ENCODE peak calls at places on chromosomes 2 and 18, in six cellular contexts. O, M, W, F, B and A are unnamed samples.

GRCh38 chr2:214139630-214140284 is 271.1 kb upstream of the VWC2L start:
- DNase-seq in O (no peak), M (no peak), W (no peak), F (no peak), B (no peak), A (no peak)

GRCh38 chr2:8478133-8478793 is 203.6 kb upstream of the ID2 start:
- DNase-seq in O (no peak), M (no peak), W (no peak), F (no peak), B (no peak), A (no peak)

GRCh38 chr2:17539596-17539992 is 902 bp upstream of the VSNL1 start:
- DNase-seq in O (peak), M (peak), W (no peak), F (peak), B (no peak), A (no peak)

GRCh38 chr2:215772003-215772402 is 241.3 kb downstream of the MREG start:
- DNase-seq in O (peak), M (peak), W (no peak), F (no peak), B (no peak), A (peak)

GRCh38 chr2:239441724-239442123 is 40.9 kb upstream of the HDAC4 start:
- DNase-seq in O (no peak), M (no peak), W (no peak), F (no peak), B (peak), A (no peak)

GRCh38 chr2:11417946-11418585 is 47.9 kb downstream of the E2F6 start:
- DNase-seq in O (peak), M (peak), W (no peak), F (peak), B (peak), A (peak)

GRCh38 chr2:58614259-58614658 is 373.1 kb upstream of the FANCL start:
- DNase-seq in O (no peak), M (no peak), W (no peak), F (peak), B (no peak), A (no peak)

GRCh38 chr2:224126459-224126858 is 87.4 kb upstream of the SERPINE2 start:
- DNase-seq in O (no peak), M (peak), W (no peak), F (no peak), B (no peak), A (no peak)

GRCh38 chr18:71107220-71107619 is 818.4 kb downstream of the SOCS6 start:
- DNase-seq in O (no peak), M (no peak), W (no peak), F (no peak), B (no peak), A (no peak)

GRCh38 chr2:153068067-153068466 is 349.6 kb downstream of the ARL6IP6 start:
- DNase-seq in O (no peak), M (no peak), W (no peak), F (no peak), B (no peak), A (no peak)

GRCh38 chr2:188675391-188676011 is 298.7 kb upstream of the COL3A1 start:
- DNase-seq in O (peak), M (peak), W (no peak), F (peak), B (no peak), A (no peak)

GRCh38 chr2:68196120-68196716 is 38.5 kb downstream of the PNO1 start:
- DNase-seq in O (peak), M (peak), W (no peak), F (peak), B (peak), A (no peak)

GRCh38 chr2:239399404-239399999 is 1.3 kb downstream of the HDAC4 start:
- DNase-seq in O (no peak), M (peak), W (no peak), F (no peak), B (peak), A (no peak)

GRCh38 chr2:124585277-124585676 is 560.2 kb downstream of the CNTNAP5 start:
- DNase-seq in O (no peak), M (no peak), W (no peak), F (no peak), B (no peak), A (no peak)

GRCh38 chr2:11665510-11666362 is 4.3 kb downstream of the NTSR2 start:
- DNase-seq in O (no peak), M (no peak), W (no peak), F (no peak), B (no peak), A (no peak)

GRCh38 chr18:48622911-48623431 is 84.1 kb downstream of the CTIF start:
- DNase-seq in O (peak), M (peak), W (no peak), F (no peak), B (no peak), A (no peak)

GRCh38 chr2:208356846-208357574 is 49.6 kb upstream of the PTH2R start:
- DNase-seq in O (peak), M (no peak), W (no peak), F (peak), B (no peak), A (no peak)

GRCh38 chr2:115650827-115651226 is 1208.4 kb downstream of the DPP10 start:
- DNase-seq in O (peak), M (no peak), W (no peak), F (no peak), B (no peak), A (no peak)

GRCh38 chr2:24984912-24985311 is 13.2 kb upstream of the DNAJC27 start:
- DNase-seq in O (peak), M (peak), W (no peak), F (no peak), B (no peak), A (no peak)

GRCh38 chr2:128458438-128458837 is 139.8 kb upstream of the HS6ST1 start:
- DNase-seq in O (no peak), M (no peak), W (no peak), F (peak), B (no peak), A (no peak)

GRCh38 chr2:32780961-32781360 is 153.1 kb downstream of the TTC27 start:
- DNase-seq in O (no peak), M (no peak), W (no peak), F (peak), B (no peak), A (no peak)

GRCh38 chr2:1222062-1222461 is 191.2 kb upstream of the TPO start:
- DNase-seq in O (no peak), M (peak), W (no peak), F (no peak), B (no peak), A (no peak)

GRCh38 chr2:17550907-17551306 is 10.4 kb downstream of the VSNL1 start:
- DNase-seq in O (no peak), M (no peak), W (no peak), F (no peak), B (no peak), A (no peak)

GRCh38 chr2:146666336-146666735 is 1178.5 kb upstream of the ACVR2A start:
- DNase-seq in O (no peak), M (peak), W (no peak), F (no peak), B (no peak), A (no peak)

GRCh38 chr18:9782073-9782857 is 74.2 kb downstream of the RAB31 start:
- DNase-seq in O (no peak), M (peak), W (no peak), F (peak), B (no peak), A (no peak)

GRCh38 chr2:224008702-224009261 is 30.3 kb downstream of the SERPINE2 start:
- DNase-seq in O (peak), M (peak), W (no peak), F (no peak), B (no peak), A (no peak)

GRCh38 chr2:166972418-166972817 is 84.1 kb downstream of the XIRP2 start:
- DNase-seq in O (no peak), M (no peak), W (no peak), F (peak), B (no peak), A (no peak)

GRCh38 chr2:26195006-26195961 is 22.4 kb downstream of the GAREM2 start:
- DNase-seq in O (no peak), M (no peak), W (no peak), F (peak), B (no peak), A (no peak)

GRCh38 chr2:47041065-47041464 is 114.0 kb downstream of the STPG4 start:
- DNase-seq in O (no peak), M (no peak), W (no peak), F (no peak), B (no peak), A (no peak)

GRCh38 chr2:144703852-144704324 is 184.0 kb upstream of the ZEB2 start:
- DNase-seq in O (no peak), M (peak), W (no peak), F (peak), B (peak), A (peak)

GRCh38 chr2:220365023-220365422 is 737.6 kb downstream of the SLC4A3 start:
- DNase-seq in O (no peak), M (peak), W (no peak), F (no peak), B (no peak), A (no peak)

GRCh38 chr2:222888716-222889115 is 27.9 kb downstream of the ACSL3 start:
- DNase-seq in O (no peak), M (no peak), W (no peak), F (no peak), B (no peak), A (no peak)

DNA sequence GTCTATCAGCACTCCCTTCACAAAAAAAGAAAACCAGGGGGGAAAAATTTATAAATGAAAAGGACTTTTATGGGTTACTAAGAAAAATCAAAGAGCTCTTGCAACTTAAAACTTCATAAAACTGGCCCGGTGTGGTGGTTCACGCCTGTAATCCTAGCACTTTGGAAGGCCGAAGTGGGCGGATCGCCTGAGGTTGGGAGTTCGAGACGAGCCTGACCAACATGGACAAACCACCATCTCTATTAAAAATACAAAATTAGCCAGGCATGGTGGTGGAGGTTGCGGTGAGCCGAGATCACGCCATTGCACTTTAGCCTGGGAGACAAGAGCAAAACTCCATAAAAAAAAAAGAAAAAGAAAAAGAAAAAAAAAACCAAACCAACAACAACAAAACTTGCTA is 1.7 kb downstream of the DIPK1C start:
- DNase-seq in O (no peak), M (no peak), W (no peak), F (no peak), B (no peak), A (no peak)
- TF ChIP-seq EZH2 in O (no peak), M (no peak), W (no peak), F (no peak), B (no peak), A (no peak)

DNA sequence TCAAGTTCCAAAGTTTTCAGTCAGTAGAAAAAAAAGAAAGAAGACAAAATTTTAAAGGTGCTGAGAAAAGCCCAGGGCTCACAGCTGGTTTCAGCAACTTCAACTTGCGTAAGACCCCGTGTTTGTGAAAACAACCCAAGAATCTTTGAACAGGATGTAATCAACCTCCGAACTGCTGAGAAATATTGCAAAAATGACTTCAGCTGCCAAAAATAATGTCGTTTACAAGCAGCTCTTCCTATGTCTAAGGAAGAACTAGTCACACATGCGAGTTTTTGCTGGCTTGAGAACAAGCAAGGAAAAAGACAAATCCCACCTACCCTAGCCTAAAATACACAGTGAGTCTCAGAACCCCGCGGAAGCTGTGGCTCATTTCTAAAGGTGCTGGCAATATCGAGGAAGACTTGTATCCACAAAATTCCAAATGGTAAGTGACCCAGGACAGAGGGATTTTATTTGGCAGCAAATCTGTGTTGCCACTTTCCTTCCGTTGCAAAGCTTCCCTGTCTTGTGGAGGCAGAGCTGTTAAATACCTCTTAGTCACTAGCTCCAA is 59.8 kb upstream of the SLC8A1 start:
- DNase-seq in O (peak), M (peak), W (no peak), F (peak), B (no peak), A (no peak)
- TF ChIP-seq EZH2 in O (no peak), M (no peak), W (no peak), F (no peak), B (no peak), A (no peak)

GRCh38 chr18:79519751-79520472 is 124.2 kb downstream of the NFATC1 start:
- DNase-seq in O (peak), M (no peak), W (no peak), F (peak), B (no peak), A (peak)
- TF ChIP-seq EZH2 in O (no peak), M (no peak), W (no peak), F (no peak), B (no peak), A (no peak)

DNA sequence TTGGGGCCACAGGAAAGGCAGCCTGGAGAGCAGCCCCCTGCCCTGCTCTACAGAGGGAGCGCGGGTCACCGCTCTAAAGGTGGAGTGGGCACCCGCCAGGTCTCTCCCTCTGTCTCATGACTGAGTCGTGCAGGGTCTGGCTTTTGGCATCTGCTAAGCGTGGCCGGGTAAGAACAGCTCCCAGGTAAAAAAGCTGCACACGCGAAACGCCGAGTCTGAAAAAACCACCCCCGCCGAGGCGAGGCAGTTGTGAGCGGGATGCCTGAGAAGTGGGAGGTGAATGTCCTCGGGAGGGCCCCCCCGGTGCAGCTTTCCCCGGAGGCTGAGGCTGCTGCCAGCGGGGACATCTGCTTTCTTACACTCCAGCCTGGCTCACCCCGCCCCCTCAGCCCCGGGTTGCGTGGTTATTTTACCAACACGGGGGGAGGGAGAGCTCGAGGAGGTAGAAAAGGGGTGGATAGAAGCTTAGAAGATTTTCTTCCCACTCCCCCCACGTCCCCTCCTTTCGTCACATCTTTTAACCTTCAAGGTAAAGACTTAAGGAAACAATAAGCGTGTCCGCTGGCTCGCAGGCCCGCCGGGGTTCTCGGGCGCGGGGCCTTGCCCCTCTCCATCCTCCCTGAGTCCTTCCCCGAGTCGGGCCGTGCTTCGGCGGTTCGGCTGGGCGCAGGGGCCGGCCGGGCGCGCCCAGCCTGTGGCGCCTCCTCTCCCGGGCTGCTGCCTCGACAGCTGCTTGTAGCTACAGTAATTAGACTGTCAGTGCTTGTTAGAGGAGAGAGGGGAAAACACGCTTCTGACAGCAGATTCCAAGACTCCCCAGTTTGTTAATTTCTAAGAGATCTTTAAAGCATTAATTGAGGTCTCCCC is 70.6 kb upstream of the PSMD14 start:
- DNase-seq in O (peak), M (peak), W (no peak), F (peak), B (no peak), A (no peak)
- TF ChIP-seq EZH2 in O (peak), M (no peak), W (no peak), F (no peak), B (no peak), A (no peak)

DNA sequence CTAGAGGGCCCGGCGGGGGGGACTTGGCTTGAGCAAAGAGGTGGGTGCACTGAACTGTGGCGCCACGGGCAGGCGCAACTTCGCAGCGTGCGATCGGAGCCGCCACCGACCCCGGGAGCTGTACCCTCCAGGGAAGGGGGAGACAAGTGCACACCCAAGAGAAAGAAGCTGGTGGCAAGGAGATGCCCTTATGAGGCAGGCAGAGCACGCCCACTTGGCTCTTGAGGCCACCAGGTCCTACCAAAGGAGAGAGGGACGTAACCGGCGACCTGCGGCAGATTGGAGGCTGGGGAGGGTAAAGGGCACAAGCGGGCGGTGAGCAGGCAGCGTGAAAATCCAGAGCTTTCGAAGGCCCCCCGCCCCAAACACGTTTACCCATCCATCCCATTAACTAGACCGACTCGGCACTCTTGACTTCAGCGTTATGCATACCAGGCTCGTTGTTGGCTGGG is 967 bp downstream of the DLX2 start:
- DNase-seq in O (peak), M (peak), W (no peak), F (no peak), B (no peak), A (no peak)
- TF ChIP-seq EZH2 in O (no peak), M (no peak), W (peak), F (peak), B (no peak), A (no peak)

GRCh38 chr2:77397763-77398162 is 124.4 kb downstream of the LRRTM4 start:
- DNase-seq in O (no peak), M (no peak), W (no peak), F (no peak), B (no peak), A (no peak)
- TF ChIP-seq EZH2 in O (no peak), M (no peak), W (no peak), F (no peak), B (no peak), A (no peak)

GRCh38 chr2:176080540-176081355 is 3.0 kb downstream of the EVX2 start:
- DNase-seq in O (peak), M (peak), W (no peak), F (no peak), B (no peak), A (no peak)

GRCh38 chr2:176079285-176079830 is 4.4 kb downstream of the EVX2 start:
- DNase-seq in O (peak), M (no peak), W (no peak), F (no peak), B (no peak), A (peak)

GRCh38 chr2:176079851-176080539 is 3.8 kb downstream of the EVX2 start:
- DNase-seq in O (peak), M (peak), W (no peak), F (no peak), B (no peak), A (peak)

GRCh38 chr2:176076063-176076462 is 7.7 kb downstream of the EVX2 start:
- DNase-seq in O (no peak), M (no peak), W (no peak), F (no peak), B (no peak), A (no peak)

GRCh38 chr2:176078440-176079284 is 5.1 kb downstream of the EVX2 start:
- DNase-seq in O (no peak), M (no peak), W (no peak), F (no peak), B (no peak), A (no peak)
- TF ChIP-seq EZH2 in O (peak), M (no peak), W (no peak), F (peak), B (no peak), A (no peak)

GRCh38 chr2:104872034-104872865 is 18.3 kb downstream of the POU3F3 start:
- DNase-seq in O (peak), M (peak), W (no peak), F (no peak), B (peak), A (no peak)
- TF ChIP-seq EZH2 in O (peak), M (peak), W (no peak), F (peak), B (peak), A (no peak)

GRCh38 chr2:120346667-120347358 is 877 bp downstream of the INHBB start:
- DNase-seq in O (peak), M (peak), W (no peak), F (peak), B (no peak), A (no peak)

GRCh38 chr2:120348134-120349103 is 2.5 kb downstream of the INHBB start:
- DNase-seq in O (peak), M (no peak), W (no peak), F (no peak), B (no peak), A (no peak)

GRCh38 chr2:120349125-120349921 is 3.4 kb downstream of the INHBB start:
- DNase-seq in O (peak), M (no peak), W (no peak), F (no peak), B (no peak), A (no peak)

GRCh38 chr2:120346034-120346666 is at the start of gene INHBB:
- DNase-seq in O (peak), M (peak), W (no peak), F (no peak), B (no peak), A (no peak)

GRCh38 chr2:120347387-120348010 is 1.6 kb downstream of the INHBB start:
- DNase-seq in O (peak), M (peak), W (no peak), F (peak), B (no peak), A (no peak)
- TF ChIP-seq EZH2 in O (peak), M (no peak), W (no peak), F (no peak), B (no peak), A (no peak)

GRCh38 chr2:218961229-218961628 is 1.8 kb downstream of the CDK5R2 start:
- DNase-seq in O (no peak), M (no peak), W (no peak), F (no peak), B (no peak), A (no peak)
- TF ChIP-seq EZH2 in O (peak), M (peak), W (no peak), F (no peak), B (no peak), A (no peak)